ENCODE peak calls at places on chromosomes 12 and 14, in five cellular contexts. H, X, A, N and S are unnamed samples.

GRCh38 chr14:31118892-31119291 is 88.7 kb downstream of the HECTD1 start:
- DNase-seq in H (no peak), N (no peak), X (no peak), A (peak), S (no peak)

GRCh38 chr12:72346331-72346944 is 74.3 kb downstream of the TRHDE start:
- DNase-seq in X (peak), N (peak), A (peak), H (peak), S (peak)

GRCh38 chr12:11763760-11764520 is 114.5 kb downstream of the ETV6 start:
- DNase-seq in A (peak), H (no peak), X (no peak), N (no peak), S (no peak)

GRCh38 chr12:44875954-44876553 is at the start of gene NELL2:
- DNase-seq in N (peak), A (peak), H (peak), X (no peak), S (peak)

GRCh38 chr14:77498120-77498979 is at the start of gene ISM2:
- DNase-seq in N (peak), A (peak), X (no peak), H (peak), S (peak)

GRCh38 chr12:42481368-42481767 is 108.2 kb downstream of the PRICKLE1 start:
- DNase-seq in N (no peak), A (no peak), H (no peak), X (no peak), S (no peak)

GRCh38 chr14:87082917-87083316 is 910.1 kb downstream of the GALC start:
- DNase-seq in A (no peak), H (no peak), X (no peak), N (no peak), S (no peak)

GRCh38 chr14:53545217-53545616 is 392.1 kb upstream of the DDHD1 start:
- DNase-seq in A (no peak), X (no peak), N (no peak), H (no peak), S (no peak)

GRCh38 chr12:121038861-121039654 is at the start of gene OASL:
- DNase-seq in X (peak), A (peak), N (no peak), H (peak), S (no peak)

GRCh38 chr12:24244231-24244630 is 294.8 kb upstream of the SOX5 start:
- DNase-seq in N (no peak), A (no peak), H (no peak), X (no peak), S (no peak)

GRCh38 chr14:22622220-22622619 is 21.9 kb downstream of the OR6J1 start:
- DNase-seq in H (no peak), A (peak), X (no peak), N (no peak), S (no peak)